ENCODE peak calls at places on chromosomes 7 and 10, in four cellular contexts. U, W, Y and E are unnamed samples. For H3K4me1, the result is how much of the 10 kb centered on the place peaks cover.

GRCh38 chr7:148699772-148700629 is 1.3 kb downstream of the CUL1 start:
- DNase-seq in U (no peak), W (no peak), Y (no peak), E (no peak)

GRCh38 chr7:962401-963081 is 8.1 kb upstream of the ADAP1 start:
- DNase-seq in U (no peak), W (no peak), Y (peak), E (peak)

GRCh38 chr10:61628875-61629513 is 33.7 kb upstream of the CABCOCO1 start:
- DNase-seq in U (no peak), W (no peak), Y (no peak), E (no peak)

GRCh38 chr7:55251313-55251712 is 113.8 kb upstream of the LANCL2 start:
- DNase-seq in U (no peak), W (peak), Y (no peak), E (no peak)

GRCh38 chr7:108311446-108312168 is 144.6 kb downstream of the NRCAM start:
- DNase-seq in U (no peak), W (no peak), Y (no peak), E (no peak)

GRCh38 chr7:94055963-94056362 is 51.8 kb upstream of the BET1 start:
- DNase-seq in U (no peak), W (no peak), Y (no peak), E (no peak)

GRCh38 chr7:22137466-22137865 is 191.8 kb upstream of the CDCA7L start:
- DNase-seq in U (no peak), W (no peak), Y (no peak), E (no peak)

GRCh38 chr10:113518816-113519591 is 33.8 kb upstream of the HABP2 start:
- DNase-seq in U (no peak), W (no peak), Y (no peak), E (no peak)

GRCh38 chr10:586151-586550 is 103.3 kb downstream of the DIP2C start:
- DNase-seq in U (no peak), W (no peak), Y (no peak), E (no peak)

GRCh38 chr10:24947304-24948097 is 4.9 kb downstream of the PRTFDC1 start:
- DNase-seq in U (no peak), W (peak), Y (no peak), E (no peak)

GRCh38 chr10:92327445-92328433 is 36.8 kb downstream of the MARCHF5 start:
- DNase-seq in U (no peak), W (no peak), Y (no peak), E (peak)

GRCh38 chr10:104340692-104341091 is 2.4 kb upstream of the ITPRIP start:
- DNase-seq in U (no peak), W (no peak), Y (no peak), E (no peak)

DNA sequence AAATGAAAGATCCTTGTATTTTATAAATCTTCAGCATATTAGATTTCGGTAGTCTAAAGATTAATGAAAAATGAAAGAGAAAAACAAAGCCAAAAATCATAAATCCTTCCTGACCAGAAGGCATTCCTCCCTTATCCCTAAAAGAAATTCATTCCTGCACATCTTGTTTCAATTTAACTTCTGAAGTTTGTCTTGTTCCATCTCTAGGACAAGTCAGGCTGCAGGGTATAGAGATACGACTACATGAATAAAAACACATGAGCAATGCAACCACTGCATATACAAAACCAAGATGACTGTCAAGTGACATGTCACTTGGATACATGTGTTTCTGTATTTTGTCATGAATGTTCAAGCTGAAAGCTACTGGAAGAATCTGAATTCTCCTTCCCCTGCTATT is 214.9 kb downstream of the JAZF1 start:
- DNase-seq in U (no peak), W (no peak), Y (no peak), E (no peak)
- H3K4me1 ChIP-seq in U (under half), W (under half), Y (under half), E (under half)

DNA sequence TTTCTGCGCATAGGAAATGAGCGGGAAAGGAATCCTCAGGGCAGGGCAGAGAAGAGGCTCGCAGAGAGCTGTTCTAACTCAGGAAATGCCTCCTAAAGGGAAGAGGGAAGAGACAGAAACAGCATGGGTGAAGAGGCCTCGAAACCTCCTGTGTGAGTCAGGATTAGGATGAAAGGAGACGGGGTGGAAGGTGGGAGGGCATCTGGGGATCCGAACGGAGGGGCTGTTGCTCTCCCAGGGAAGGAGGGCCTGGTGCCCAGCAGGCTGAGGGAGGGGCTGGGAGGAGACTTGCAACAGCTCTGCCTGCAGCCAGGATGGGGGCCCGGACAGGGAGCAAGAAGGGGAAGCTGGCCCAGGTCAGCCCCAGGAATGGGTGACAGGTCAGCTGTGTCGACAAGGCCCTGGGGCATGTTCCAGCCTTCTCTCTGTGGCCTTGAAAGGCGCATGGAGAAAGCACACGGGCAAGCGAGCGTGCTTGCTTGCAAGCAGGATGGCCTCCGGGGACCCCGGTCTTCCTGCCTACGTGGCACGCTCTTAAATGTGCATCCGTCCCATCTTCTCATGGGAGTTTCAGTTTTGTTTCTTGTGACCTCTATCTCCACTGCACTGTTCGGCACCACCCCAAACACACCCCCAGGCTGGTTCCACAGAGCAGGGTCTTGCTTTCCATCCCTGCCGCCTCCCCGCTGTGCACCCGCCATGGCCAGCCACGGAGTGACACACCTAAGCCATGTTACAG is 63.5 kb downstream of the HIPK2 start:
- DNase-seq in U (no peak), W (no peak), Y (peak), E (peak)
- TF ChIP-seq POLR2AphosphoS5 in U (no peak), W (no peak), Y (peak), E (no peak)

GRCh38 chr7:154577141-154577540 is 425.8 kb downstream of the PAXIP1 start:
- DNase-seq in U (no peak), W (peak), Y (no peak), E (no peak)
- H3K4me1 ChIP-seq in U (under half), W (under half), Y (under half), E (under half)

GRCh38 chr7:18541189-18541870 is 45.8 kb downstream of the HDAC9 start:
- DNase-seq in U (no peak), W (no peak), Y (no peak), E (no peak)
- TF ChIP-seq POLR2AphosphoS5 in U (no peak), W (no peak), Y (no peak), E (no peak)

GRCh38 chr10:124086787-124087671 is 6.4 kb downstream of the CHST15 start:
- DNase-seq in U (no peak), W (no peak), Y (no peak), E (no peak)
- H3K4me1 ChIP-seq in U (under half), W (half or more), Y (half or more), E (half or more)

GRCh38 chr7:82036146-82036886 is 266.5 kb upstream of the HGF start:
- DNase-seq in U (no peak), W (no peak), Y (no peak), E (no peak)
- TF ChIP-seq POLR2AphosphoS5 in U (no peak), W (no peak), Y (no peak), E (no peak)

DNA sequence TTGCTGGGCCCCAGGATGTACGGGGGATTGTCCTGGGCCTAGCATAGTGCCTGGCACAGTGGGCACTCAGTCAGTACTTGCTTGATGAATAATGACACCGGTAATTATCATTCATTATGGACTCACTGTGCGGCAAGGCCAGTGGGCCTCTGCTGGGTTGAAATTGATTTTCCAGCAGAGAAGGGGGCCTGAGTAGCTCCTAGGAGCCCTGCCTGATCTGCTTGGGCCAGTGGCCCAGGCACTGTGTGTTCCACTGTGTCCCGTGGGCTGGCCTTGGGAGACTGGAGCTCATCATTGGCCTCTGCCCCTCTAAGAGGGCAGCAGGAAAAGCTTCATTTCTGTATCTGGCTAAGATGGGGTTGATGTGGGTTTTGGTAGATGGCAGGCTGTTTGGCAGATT is 1.4 kb downstream of the CHST3 start:
- DNase-seq in U (no peak), W (no peak), Y (no peak), E (no peak)
- H3K4me1 ChIP-seq in U (half or more), W (half or more), Y (under half), E (under half)

GRCh38 chr7:154812027-154812426 is 190.9 kb downstream of the PAXIP1 start:
- DNase-seq in U (no peak), W (no peak), Y (no peak), E (no peak)

GRCh38 chr7:154817224-154817896 is 185.6 kb downstream of the PAXIP1 start:
- DNase-seq in U (no peak), W (no peak), Y (no peak), E (no peak)
- TF ChIP-seq POLR2AphosphoS5 in U (no peak), W (no peak), Y (no peak), E (no peak)

DNA sequence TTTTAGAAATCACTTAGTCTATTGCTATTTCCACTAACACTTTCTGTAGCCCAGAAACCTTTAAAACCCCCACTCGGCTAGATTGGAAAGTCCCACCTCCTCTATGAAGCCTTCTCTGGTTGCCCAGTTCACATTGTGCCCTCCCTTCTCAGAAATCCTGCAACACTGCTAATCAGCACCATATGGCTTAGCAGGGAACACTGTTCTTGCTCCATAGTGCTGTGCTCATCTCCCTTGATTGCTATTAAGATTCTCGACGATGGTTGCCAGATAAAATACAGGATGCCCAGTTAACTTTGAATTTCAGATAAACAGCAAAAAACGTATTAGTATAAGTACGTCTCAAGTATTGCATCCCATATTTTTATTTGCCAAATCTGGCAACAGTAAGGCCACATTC is 40.1 kb upstream of the XPNPEP1 start:
- DNase-seq in U (no peak), W (no peak), Y (no peak), E (no peak)
- H3K4me1 ChIP-seq in U (under half), W (under half), Y (under half), E (under half)

DNA sequence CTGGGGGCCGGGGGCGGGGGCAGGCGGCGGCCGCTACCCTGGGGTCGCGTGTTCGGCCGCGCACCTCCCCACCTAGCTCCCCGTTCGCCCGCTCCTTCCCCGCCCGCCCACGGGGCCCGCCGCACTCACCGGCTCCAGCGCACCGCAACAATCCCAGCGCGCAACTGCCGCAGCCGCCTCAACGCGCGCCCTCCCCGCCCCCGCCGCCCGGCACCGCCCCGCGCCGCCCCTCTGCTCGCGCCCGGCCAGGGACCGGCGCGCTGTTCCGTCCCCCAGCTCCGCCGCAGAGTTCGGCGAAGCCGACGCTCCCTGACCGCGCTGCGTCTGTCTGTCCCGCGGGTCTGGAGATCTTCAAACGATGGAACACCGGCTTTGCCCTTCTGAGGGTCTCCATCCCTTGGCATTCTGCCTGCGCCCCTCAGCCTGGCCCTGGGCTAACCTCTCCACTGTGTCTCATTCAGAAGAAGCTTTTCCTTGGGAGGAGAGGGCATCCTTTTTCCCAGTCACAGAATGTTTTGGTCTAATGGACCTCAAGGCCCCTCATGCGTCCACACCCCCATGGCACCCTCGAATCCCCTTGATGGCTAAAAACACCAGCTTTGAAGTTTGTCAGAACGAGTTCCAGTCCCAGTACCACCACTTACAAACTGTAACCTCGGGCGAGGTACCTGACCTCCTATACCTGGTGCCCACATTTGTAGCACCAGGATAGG is at the start of gene NT5C2:
- DNase-seq in U (peak), W (peak), Y (peak), E (peak)
- TF ChIP-seq POLR2AphosphoS5 in U (peak), W (peak), Y (peak), E (peak)